ENCODE peak calls at places on chromosomes 1 and 21, in seven cellular contexts. Q is type B pancreatic cell; Y is lower leg skin; O is KBM-7; C is stimulated activated CD8-positive, alpha-beta memory T cell treated with anti-CD3 and anti-CD28 coated beads, Interleukin-15, amount 100 ng/mL, for 4 hours; A is CD8-positive, alpha-beta memory T cell; V is A549. P is an unnamed sample.
A peak's percentile ranks its signal among the peaks of the same experiment; 100 is the strongest.

GRCh38 chr1:81756872-81757271 is 43.9 kb upstream of the ADGRL2 start:
- DNase-seq in O (no peak), Q (no peak), C (no peak), Y (no peak), V (no peak), A (no peak), P (no peak)

GRCh38 chr1:112110031-112110430 is 120.6 kb upstream of the KCND3 start:
- DNase-seq in V (no peak), A (no peak), Q (no peak), C (no peak), Y (no peak), O (no peak), P (no peak)

GRCh38 chr1:15353839-15354579 is 55.7 kb upstream of the EFHD2 start:
- DNase-seq in A (no peak), Y (no peak), V (no peak), Q (no peak), C (no peak), O (no peak), P (no peak)

GRCh38 chr1:150365945-150366344 is 2.0 kb downstream of the RPRD2 start:
- DNase-seq in Q (no peak), V (no peak), C (no peak), O (no peak), A (peak; percentile 19), Y (peak; percentile 7), P (no peak)

GRCh38 chr1:234676103-234676594 is 66.2 kb upstream of the IRF2BP2 start:
- DNase-seq in O (peak; percentile 52), C (peak; percentile 25), A (peak; percentile 46), V (peak; percentile 86), Q (no peak), Y (peak; percentile 95), P (peak; percentile 10)

GRCh38 chr1:28412731-28413130 is 43.2 kb downstream of the PHACTR4 start:
- DNase-seq in C (no peak), A (no peak), V (no peak), Q (no peak), Y (no peak), O (no peak), P (no peak)

GRCh38 chr1:153647375-153647714 is 11.2 kb upstream of the SNAPIN start:
- DNase-seq in O (no peak), Q (no peak), A (no peak), Y (no peak), V (no peak), C (no peak), P (no peak)

GRCh38 chr21:42829417-42829816 is 49.9 kb downstream of the WDR4 start:
- DNase-seq in Q (peak; percentile 53), C (no peak), V (no peak), O (no peak), Y (no peak), A (no peak), P (no peak)

GRCh38 chr1:202101182-202101581 is 21.5 kb upstream of the GPR37L1 start:
- DNase-seq in O (no peak), Y (no peak), Q (no peak), A (no peak), C (no peak), V (no peak), P (no peak)